ENCODE peak calls at places on chromosome 18, in nine cellular contexts. P is coronary artery, L is epithelial cell of esophagus, W is cardiac fibroblast, I is progenitor cell of endocrine pancreas, N is Calu3, Q is heart right ventricle, A is brain microvascular endothelial cell, D is neural crest cell. E is an unnamed sample.
A peak's percentile ranks its signal among the peaks of the same experiment; 100 is the strongest.

GRCh38 chr18:2395427-2396161 is 175.7 kb downstream of the METTL4 start:
- DNase-seq in W (no peak), D (no peak), L (no peak), N (no peak), P (no peak), Q (no peak), A (no peak), I (no peak), E (no peak)

GRCh38 chr18:56374005-56374655 is 264.3 kb downstream of the TXNL1 start:
- DNase-seq in L (peak; percentile 36), P (no peak), W (peak; percentile 39), N (no peak), D (no peak), A (no peak), I (no peak), Q (no peak), E (no peak)

GRCh38 chr18:31721596-31721995 is 37.2 kb upstream of the B4GALT6 start:
- DNase-seq in D (no peak), L (peak; percentile 10), I (no peak), N (no peak), P (no peak), A (no peak), W (peak; percentile 25), Q (no peak), E (no peak)

GRCh38 chr18:24972577-24972976 is 379.4 kb downstream of the ZNF521 start:
- DNase-seq in Q (no peak), N (no peak), I (no peak), P (no peak), W (no peak), A (no peak), D (no peak), L (no peak), E (no peak)

GRCh38 chr18:39209173-39209572 is 1643.6 kb upstream of the CELF4 start:
- DNase-seq in I (no peak), N (no peak), P (no peak), Q (no peak), A (no peak), D (no peak), W (no peak), L (no peak), E (no peak)

GRCh38 chr18:44742126-44742525 is 61.4 kb downstream of the SETBP1 start:
- DNase-seq in Q (no peak), N (no peak), P (no peak), W (no peak), A (no peak), D (no peak), L (no peak), I (no peak), E (no peak)

GRCh38 chr18:75544051-75544481 is 116.6 kb upstream of the SMIM21 start:
- DNase-seq in N (no peak), I (no peak), P (no peak), L (no peak), A (no peak), W (peak; percentile 32), Q (no peak), D (no peak), E (peak; percentile 5)

GRCh38 chr18:318791-319291 is 51.0 kb upstream of the THOC1 start:
- DNase-seq in I (no peak), A (no peak), Q (no peak), D (no peak), L (no peak), N (no peak), W (no peak), P (no peak), E (no peak)

GRCh38 chr18:1513519-1513918 is 608.8 kb downstream of the ADCYAP1 start:
- DNase-seq in L (no peak), P (no peak), Q (no peak), D (no peak), N (no peak), A (no peak), I (no peak), W (no peak), E (no peak)

GRCh38 chr18:46596119-46596518 is 60.9 kb downstream of the LOXHD1 start:
- DNase-seq in W (no peak), A (no peak), Q (no peak), D (no peak), P (no peak), N (no peak), L (no peak), I (no peak), E (no peak)

GRCh38 chr18:74951165-74951760 is 257.7 kb downstream of the PTGR3 start:
- DNase-seq in I (no peak), W (peak; percentile 97), P (no peak), Q (peak; percentile 13), N (peak; percentile 63), D (no peak), A (peak; percentile 96), L (peak; percentile 82), E (peak; percentile 59)

GRCh38 chr18:35495821-35496368 is 1.9 kb downstream of the INO80C start:
- DNase-seq in A (no peak), D (no peak), Q (no peak), I (no peak), N (no peak), L (no peak), W (peak; percentile 53), P (no peak), E (no peak)

GRCh38 chr18:10928971-10929373 is 220.4 kb downstream of the PIEZO2 start:
- DNase-seq in Q (no peak), L (no peak), D (no peak), N (no peak), W (peak; percentile 67), P (no peak), I (no peak), A (peak; percentile 57), E (peak; percentile 32)

GRCh38 chr18:2164644-2165287 is 406.5 kb downstream of the METTL4 start:
- DNase-seq in I (no peak), Q (no peak), L (no peak), A (no peak), D (no peak), W (no peak), P (no peak), N (no peak), E (no peak)

GRCh38 chr18:78082776-78083175 is 833.1 kb downstream of the GALR1 start:
- DNase-seq in P (no peak), W (no peak), A (no peak), N (no peak), D (no peak), L (no peak), I (no peak), Q (no peak), E (no peak)

GRCh38 chr18:79299711-79300110 is 96.0 kb upstream of the NFATC1 start:
- DNase-seq in A (no peak), L (no peak), I (no peak), W (no peak), N (no peak), Q (no peak), D (no peak), P (no peak), E (no peak)

GRCh38 chr18:42404151-42404550 is 449.1 kb downstream of the PIK3C3 start:
- DNase-seq in L (no peak), W (no peak), Q (no peak), P (no peak), I (no peak), D (no peak), N (no peak), A (no peak), E (no peak)

GRCh38 chr18:42401131-42401673 is 446.2 kb downstream of the PIK3C3 start:
- DNase-seq in I (no peak), Q (no peak), A (no peak), D (no peak), P (no peak), L (no peak), N (no peak), W (no peak), E (no peak)
- TF ChIP-seq CTCF in I (peak; percentile 20), Q (no peak), A (peak; percentile 27), D (peak; percentile 29), P (no peak), L (no peak), N (no peak), W (no peak), E (no peak)

GRCh38 chr18:9403795-9404564 is 69.4 kb downstream of the TWSG1 start:
- DNase-seq in L (no peak), Q (no peak), P (no peak), D (no peak), I (no peak), A (peak; percentile 49), W (no peak), N (no peak), E (no peak)
- TF ChIP-seq CTCF in L (no peak), Q (no peak), P (no peak), D (no peak), I (no peak), A (no peak), W (no peak), N (no peak), E (no peak)

DNA sequence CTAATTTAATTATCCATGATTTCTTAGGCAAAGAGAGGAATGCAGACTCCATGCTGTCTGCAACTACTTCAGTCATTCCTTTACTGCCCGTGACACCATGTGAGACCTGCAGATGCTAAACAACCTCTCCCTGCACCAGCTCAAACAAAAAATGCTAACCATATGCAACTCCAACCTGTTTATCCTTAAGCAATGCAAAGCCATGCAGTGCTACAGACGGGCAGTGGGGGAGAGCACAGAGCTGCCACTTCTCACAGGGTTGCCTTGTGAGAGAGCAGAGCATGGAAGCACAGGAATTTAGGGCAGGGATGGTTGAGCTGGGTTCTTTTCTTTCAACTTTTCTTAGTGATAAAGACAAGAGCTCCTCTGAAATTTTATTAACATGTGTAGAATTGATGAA is 74.9 kb upstream of the KLHL14 start:
- DNase-seq in L (no peak), I (no peak), W (no peak), D (no peak), P (no peak), Q (no peak), A (no peak), N (no peak), E (no peak)
- TF ChIP-seq CTCF in L (no peak), I (no peak), W (no peak), D (no peak), P (no peak), Q (no peak), A (no peak), N (no peak), E (no peak)

GRCh38 chr18:21110667-21111350 is 804 bp downstream of the ROCK1 start:
- DNase-seq in W (peak; percentile 53), P (peak; percentile 77), D (no peak), L (peak; percentile 52), I (peak; percentile 20), N (peak; percentile 37), A (peak; percentile 32), Q (peak; percentile 25), E (no peak)
- TF ChIP-seq CTCF in W (no peak), P (no peak), D (no peak), L (no peak), I (no peak), N (no peak), A (no peak), Q (no peak), E (no peak)